ENCODE peak calls at places on chromosome 6, in eight cellular contexts. Q is adipocyte, J is aorta, D is right atrium auricular region, Z is cardiac fibroblast, R is brain microvascular endothelial cell, P is fibroblast of the aortic adventitia, C is SJSA1. A is an unnamed sample.

GRCh38 chr6:113888493-113888892 is 31.3 kb downstream of the MARCKS start:
- DNase-seq in P (no peak), J (no peak), C (no peak), Q (no peak), Z (no peak), R (no peak), D (no peak), A (no peak)

GRCh38 chr6:89037156-89037900 is 43.2 kb upstream of the PNRC1 start:
- DNase-seq in Z (no peak), D (no peak), C (no peak), P (peak; percentile 40), Q (no peak), J (no peak), R (no peak), A (no peak)

GRCh38 chr6:154536922-154537449 is 26.5 kb upstream of the CNKSR3 start:
- DNase-seq in Z (no peak), J (no peak), Q (no peak), D (no peak), R (no peak), C (no peak), P (no peak), A (no peak)

GRCh38 chr6:27575594-27576361 is 102.9 kb upstream of the ZNF184 start:
- DNase-seq in P (no peak), J (no peak), C (no peak), Q (no peak), D (no peak), Z (peak; percentile 73), R (peak; percentile 62), A (no peak)

GRCh38 chr6:5782783-5783567 is 223.8 kb downstream of the NRN1 start:
- DNase-seq in Q (no peak), P (no peak), J (peak; percentile 77), D (no peak), Z (no peak), R (no peak), C (no peak), A (no peak)

GRCh38 chr6:158290659-158291058 is 21.6 kb upstream of the TULP4 start:
- DNase-seq in Z (no peak), J (no peak), Q (no peak), R (no peak), C (no peak), D (no peak), P (no peak), A (no peak)

GRCh38 chr6:110529355-110529754 is 52.9 kb upstream of the SLC22A16 start:
- DNase-seq in C (peak; percentile 43), Z (peak; percentile 87), P (peak; percentile 25), Q (peak; percentile 31), D (no peak), R (peak; percentile 74), J (no peak), A (peak; percentile 72)

GRCh38 chr6:20717743-20718142 is 183.5 kb downstream of the CDKAL1 start:
- DNase-seq in J (no peak), Q (no peak), C (no peak), D (no peak), R (no peak), Z (no peak), P (no peak), A (no peak)

GRCh38 chr6:77463308-77463880 is at the start of gene HTR1B:
- DNase-seq in J (peak; percentile 83), P (no peak), C (no peak), Z (peak; percentile 68), R (no peak), D (no peak), Q (peak; percentile 50), A (no peak)

GRCh38 chr6:125586074-125586473 is 163.4 kb upstream of the HEY2 start:
- DNase-seq in C (peak; percentile 23), Q (peak; percentile 27), J (no peak), P (peak; percentile 60), Z (peak; percentile 81), R (peak; percentile 85), D (no peak), A (no peak)

GRCh38 chr6:137095651-137096238 is 51.0 kb upstream of the IL20RA start:
- DNase-seq in C (no peak), J (no peak), Z (no peak), Q (no peak), P (no peak), D (no peak), R (no peak), A (no peak)

GRCh38 chr6:73586416-73586974 is 65.7 kb upstream of the EEF1A1 start:
- DNase-seq in Q (peak; percentile 62), J (no peak), C (no peak), Z (peak; percentile 48), D (no peak), P (peak; percentile 66), R (no peak), A (no peak)

GRCh38 chr6:95266537-95267258 is 310.6 kb upstream of the MANEA start:
- DNase-seq in Z (peak; percentile 22), R (no peak), P (no peak), C (no peak), J (no peak), Q (no peak), D (no peak), A (no peak)

GRCh38 chr6:73803562-73804221 is 107.7 kb downstream of the CD109 start:
- DNase-seq in C (peak; percentile 29), J (no peak), P (peak; percentile 96), Z (peak; percentile 95), D (no peak), R (peak; percentile 83), Q (peak; percentile 95), A (peak; percentile 90)

GRCh38 chr6:16759181-16759645 is 2.0 kb downstream of the ATXN1 start:
- DNase-seq in P (no peak), R (no peak), Z (peak; percentile 54), C (peak; percentile 66), Q (peak; percentile 52), D (no peak), J (no peak), A (no peak)

DNA sequence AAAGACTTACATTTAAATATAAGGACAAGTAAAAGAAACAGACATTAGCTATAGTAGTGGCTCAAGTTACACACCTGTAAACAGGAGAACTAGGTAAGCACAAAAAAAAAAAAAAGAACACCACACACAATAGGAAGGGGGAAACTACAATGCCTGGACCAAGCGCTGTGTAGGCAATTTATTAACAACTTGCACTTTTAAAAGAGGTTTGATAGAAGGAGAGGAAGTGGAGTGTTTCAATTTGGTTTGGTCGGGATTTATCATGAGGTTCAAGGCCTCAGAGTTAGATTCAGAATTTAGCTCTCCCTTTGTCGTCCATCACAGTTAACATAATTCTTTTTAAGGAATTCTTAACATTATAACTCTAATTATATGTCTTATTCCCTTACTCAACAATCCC is 1.1 kb upstream of the USP49 start:
- DNase-seq in Q (no peak), D (no peak), R (no peak), Z (no peak), C (no peak), P (no peak), J (no peak), A (no peak)
- H3K4me3 ChIP-seq in Q (peak overlapping the region; percentile 87), D (no peak overlapping the region), R (no peak overlapping the region), Z (peak overlapping the region; percentile 86), C (peak overlapping the region; percentile 63), P (peak overlapping the region; percentile 82), J (no peak overlapping the region), A (peak overlapping the region; percentile 81)

DNA sequence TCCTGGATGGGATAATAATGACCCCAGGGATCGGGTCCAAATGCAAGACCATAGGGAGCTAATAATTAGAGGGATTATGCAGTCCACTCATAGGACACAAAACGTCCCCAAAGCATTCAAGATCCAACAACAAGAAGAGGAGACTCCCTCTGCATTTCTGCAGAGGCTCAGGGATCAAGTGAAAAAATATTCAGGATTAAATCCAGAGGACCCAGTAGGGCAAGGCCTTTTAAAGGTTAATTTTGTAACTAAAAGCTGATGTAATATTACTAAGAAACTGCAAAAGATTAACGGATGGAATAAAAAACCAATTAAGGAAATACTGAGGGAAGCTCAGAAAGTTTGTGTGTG is 22.2 kb downstream of the HLA-A start:
- DNase-seq in Q (no peak), R (no peak), D (no peak), J (no peak), Z (no peak), C (no peak), P (no peak), A (no peak)
- H3K4me3 ChIP-seq in Q (peak overlapping the region; percentile 80), R (no peak overlapping the region), D (peak overlapping the region; percentile 52), J (no peak overlapping the region), Z (peak overlapping the region; percentile 55), C (peak overlapping the region; percentile 31), P (no peak overlapping the region), A (no peak overlapping the region)

GRCh38 chr6:47679507-47679906 is 18.9 kb upstream of the ADGRF4 start:
- DNase-seq in Q (peak; percentile 11), D (no peak), Z (no peak), J (no peak), C (no peak), R (no peak), P (no peak), A (no peak)
- H3K4me3 ChIP-seq in Q (no peak overlapping the region), D (no peak overlapping the region), Z (no peak overlapping the region), J (no peak overlapping the region), C (no peak overlapping the region), R (no peak overlapping the region), P (no peak overlapping the region), A (no peak overlapping the region)

GRCh38 chr6:160344281-160344680 is 3.9 kb upstream of the SLC22A3 start:
- DNase-seq in P (no peak), D (no peak), C (no peak), Q (no peak), Z (peak; percentile 74), J (no peak), R (no peak), A (no peak)

GRCh38 chr6:160348209-160348551 is at the start of gene SLC22A3:
- DNase-seq in J (peak; percentile 87), R (no peak), Z (peak; percentile 9), D (no peak), C (no peak), P (no peak), Q (peak; percentile 34), A (no peak)

GRCh38 chr6:160349837-160350236 is 1.7 kb downstream of the SLC22A3 start:
- DNase-seq in Z (no peak), R (no peak), Q (no peak), C (no peak), J (no peak), D (no peak), P (no peak), A (no peak)

GRCh38 chr6:160348552-160349441 is 619 bp downstream of the SLC22A3 start:
- DNase-seq in J (no peak), P (peak; percentile 17), Z (peak; percentile 36), R (no peak), C (no peak), D (no peak), Q (peak; percentile 40), A (no peak)

DNA sequence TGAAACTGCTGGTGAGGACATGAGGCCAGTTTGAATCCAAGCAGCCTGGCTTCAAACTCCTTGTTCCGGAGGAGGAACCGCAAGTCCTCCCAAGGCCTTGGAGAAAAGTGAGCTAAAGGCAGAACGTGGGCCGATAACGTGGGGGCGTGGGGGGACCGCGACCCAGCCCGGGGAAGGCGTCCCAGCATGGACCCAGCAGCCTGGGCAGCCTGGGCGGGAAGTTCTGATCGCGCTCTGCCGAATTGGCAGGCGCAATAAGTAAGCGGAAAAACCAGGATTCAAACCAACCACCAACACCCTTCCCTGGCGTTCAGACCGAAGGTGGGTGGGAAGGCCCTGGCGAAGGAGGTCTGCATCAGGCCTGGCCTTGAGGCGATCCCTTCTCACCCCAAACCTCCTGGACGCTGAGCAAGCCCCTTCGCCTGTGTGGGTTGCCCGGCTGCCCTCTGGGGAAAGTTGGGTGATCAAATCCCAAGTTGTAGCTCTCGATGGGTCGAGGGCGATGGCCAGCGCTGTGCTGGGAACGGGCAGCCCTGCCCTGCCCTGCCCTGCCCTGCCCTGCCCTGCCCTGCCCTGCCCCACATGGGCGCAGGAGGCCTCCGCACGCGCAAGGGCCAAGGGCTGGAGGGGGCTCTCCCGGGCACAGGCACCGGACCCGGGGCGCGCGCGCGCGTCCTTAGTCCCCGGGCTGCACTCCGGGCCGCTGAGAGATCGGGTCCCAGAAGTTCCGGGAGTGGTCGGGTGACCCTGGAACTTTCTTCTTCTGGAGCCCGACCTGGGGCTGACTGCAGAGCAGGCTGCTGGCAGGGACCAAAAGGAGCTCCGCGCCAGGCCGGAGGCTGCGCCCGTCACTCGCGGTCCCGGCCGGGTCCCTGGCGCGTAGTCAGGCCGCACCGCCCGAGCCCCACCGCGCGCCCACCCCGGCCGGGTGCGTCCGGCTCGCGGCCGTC is 644 bp upstream of the SLC22A3 start:
- DNase-seq in P (no peak), J (no peak), Q (no peak), Z (no peak), R (no peak), C (no peak), D (no peak), A (no peak)
- H3K4me3 ChIP-seq in P (no peak overlapping the region), J (peak overlapping the region; percentile 59), Q (peak overlapping the region; percentile 87), Z (no peak overlapping the region), R (no peak overlapping the region), C (no peak overlapping the region), D (peak overlapping the region; percentile 59), A (peak overlapping the region; percentile 17)